ENCODE peak calls at places on chromosome 12, in six cellular contexts. F is H1, D is SK-N-SH, C is HepG2, Q is GM12878, I is K562. K is an unnamed sample.

GRCh38 chr12:32494676-32495075 is 95.3 kb downstream of the FGD4 start:
- DNase-seq in C (no peak), I (no peak), D (no peak), F (no peak), Q (no peak), K (no peak)

GRCh38 chr12:2683283-2684025 is 111.3 kb upstream of the FKBP4 start:
- DNase-seq in I (no peak), D (no peak), C (no peak), Q (no peak), F (no peak), K (no peak)

GRCh38 chr12:124130717-124131670 is 158.0 kb downstream of the ZNF664 start:
- DNase-seq in I (no peak), D (no peak), F (no peak), C (peak), Q (peak), K (no peak)

GRCh38 chr12:90899456-90900182 is 55.4 kb downstream of the CCER1 start:
- DNase-seq in F (no peak), D (no peak), I (no peak), Q (no peak), C (no peak), K (no peak)

GRCh38 chr12:91434081-91434480 is 251.5 kb upstream of the DCN start:
- DNase-seq in C (no peak), I (no peak), F (no peak), Q (no peak), D (no peak), K (no peak)

GRCh38 chr12:49089831-49090773 is 4.5 kb downstream of the DHH start:
- DNase-seq in F (peak), D (peak), I (peak), C (no peak), Q (no peak), K (peak)

GRCh38 chr12:66279127-66279712 is 23.1 kb upstream of the HELB start:
- DNase-seq in F (no peak), Q (no peak), C (peak), I (peak), D (peak), K (peak)

GRCh38 chr12:9943244-9943643 is 11.1 kb upstream of the CLEC2A start:
- DNase-seq in Q (no peak), C (no peak), F (no peak), D (no peak), I (no peak), K (no peak)

GRCh38 chr12:9940370-9940769 is 8.2 kb upstream of the CLEC2A start:
- DNase-seq in Q (no peak), C (no peak), F (no peak), D (no peak), I (no peak), K (peak)

GRCh38 chr12:57147641-57147944 is 174 bp upstream of the LRP1-AS start:
- DNase-seq in C (peak), Q (no peak), D (no peak), F (no peak), I (no peak), K (no peak)

GRCh38 chr12:92365333-92365732 is 219.7 kb upstream of the BTG1 start:
- DNase-seq in I (no peak), D (no peak), C (no peak), Q (peak), F (no peak), K (no peak)

GRCh38 chr12:42786400-42786799 is 196.9 kb upstream of the PRICKLE1 start:
- DNase-seq in F (no peak), Q (no peak), C (no peak), I (no peak), D (no peak), K (no peak)

GRCh38 chr12:1688086-1688710 is 2.7 kb upstream of the ADIPOR2 start:
- DNase-seq in D (no peak), I (no peak), C (no peak), Q (no peak), F (no peak), K (no peak)

GRCh38 chr12:130669797-130670196 is 46.3 kb downstream of the RIMBP2 start:
- DNase-seq in I (no peak), D (no peak), F (no peak), C (no peak), Q (no peak), K (no peak)

GRCh38 chr12:113870890-113871289 is 95.2 kb downstream of the RBM19 start:
- DNase-seq in C (no peak), Q (no peak), F (no peak), I (no peak), D (no peak), K (no peak)

GRCh38 chr12:28780096-28780495 is 369.0 kb upstream of the FAR2 start:
- DNase-seq in I (no peak), D (no peak), F (no peak), Q (no peak), C (peak), K (no peak)

GRCh38 chr12:49956663-49957569 is 4.8 kb upstream of the AQP5 start:
- DNase-seq in F (no peak), D (no peak), I (no peak), Q (no peak), C (no peak), K (no peak)

GRCh38 chr12:81295286-81295685 is 217.4 kb downstream of the ACSS3 start:
- DNase-seq in D (no peak), Q (no peak), F (no peak), I (no peak), C (no peak), K (no peak)

GRCh38 chr12:26062566-26062965 is 62.3 kb downstream of the BHLHE41 start:
- DNase-seq in Q (no peak), C (no peak), D (no peak), F (no peak), I (no peak), K (no peak)

GRCh38 chr12:79901506-79901905 is 33.4 kb downstream of the PPP1R12A start:
- DNase-seq in D (no peak), I (no peak), C (no peak), Q (no peak), F (no peak), K (no peak)

GRCh38 chr12:79897617-79898016 is 37.3 kb downstream of the PPP1R12A start:
- DNase-seq in D (no peak), Q (no peak), F (no peak), I (no peak), C (peak), K (no peak)

GRCh38 chr12:79900199-79900598 is 34.7 kb downstream of the PPP1R12A start:
- DNase-seq in D (no peak), I (no peak), Q (no peak), F (no peak), C (peak), K (no peak)

GRCh38 chr12:79895804-79896203 is 39.1 kb downstream of the PPP1R12A start:
- DNase-seq in F (no peak), I (no peak), D (no peak), Q (no peak), C (no peak), K (no peak)

GRCh38 chr12:79900951-79901350 is 33.9 kb downstream of the PPP1R12A start:
- DNase-seq in C (no peak), D (no peak), Q (no peak), I (no peak), F (no peak), K (no peak)
- H3K27ac ChIP-seq in C (peak), D (no peak), Q (no peak), I (no peak), F (no peak), K (no peak)

DNA sequence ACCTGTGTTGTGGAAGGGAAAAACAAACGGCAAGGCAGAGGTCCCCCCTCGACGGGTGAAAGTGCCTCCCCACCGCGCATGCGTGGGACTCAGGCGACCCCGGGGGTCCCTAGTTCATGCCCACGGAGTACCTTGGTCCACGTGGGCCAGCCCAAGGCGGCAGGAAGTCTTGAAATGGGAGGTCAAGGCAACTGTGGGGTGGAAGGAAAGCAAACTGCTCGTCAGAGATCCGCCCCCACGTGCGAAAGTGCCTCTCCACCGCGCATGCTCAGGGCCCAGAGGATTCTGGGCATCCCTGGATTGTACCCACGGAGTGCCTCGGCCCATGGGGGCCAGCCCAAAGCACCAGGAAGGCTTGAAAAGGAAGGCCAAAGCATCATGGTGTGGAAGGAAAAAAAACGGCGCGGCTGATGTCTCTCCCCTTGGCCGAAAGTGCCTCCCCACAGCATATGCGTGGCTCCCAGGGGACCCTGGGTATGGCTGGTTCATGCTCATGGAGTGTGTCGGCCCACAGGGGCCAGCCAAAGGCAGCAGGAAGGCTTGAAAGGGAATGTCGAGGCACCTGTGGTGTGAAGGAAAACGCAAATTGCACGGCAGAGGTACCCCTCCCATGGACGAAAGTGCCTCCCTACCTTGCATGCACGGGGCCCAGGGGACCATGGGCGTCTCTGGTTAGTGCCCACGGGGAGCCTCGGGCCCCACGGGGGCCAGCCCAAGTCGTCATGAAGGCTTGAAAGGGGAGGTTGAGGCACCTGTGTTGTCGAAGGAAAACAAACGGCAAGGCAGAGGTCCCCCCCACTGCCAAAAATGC is 369.7 kb downstream of the ALG10 start:
- DNase-seq in C (no peak), D (no peak), I (peak), Q (no peak), F (no peak), K (no peak)
- TF ChIP-seq GABPA in C (no peak), D (no peak), I (no peak), Q (no peak), F (no peak), K (no peak)

GRCh38 chr12:93572712-93573551 is 457 bp downstream of the SOCS2 start:
- DNase-seq in F (peak), I (no peak), Q (no peak), D (peak), C (no peak), K (no peak)
- H3K4me3 ChIP-seq in F (peak), I (peak), Q (peak), D (peak), C (no peak), K (no peak)

GRCh38 chr12:110640275-110641025 is 26.5 kb downstream of the TCTN1 start:
- DNase-seq in F (no peak), Q (no peak), C (no peak), D (no peak), I (no peak), K (no peak)
- H3K27ac ChIP-seq in F (no peak), Q (no peak), C (no peak), D (no peak), I (no peak), K (no peak)

GRCh38 chr12:22535478-22535877 is 8.9 kb downstream of the C2CD5 start:
- DNase-seq in I (no peak), F (no peak), C (no peak), D (no peak), Q (no peak), K (no peak)
- TF ChIP-seq GABPA in I (no peak), F (no peak), C (no peak), D (no peak), Q (no peak), K (no peak)

GRCh38 chr12:4270670-4271432 is 2.7 kb upstream of the CCND2 start:
- DNase-seq in Q (no peak), C (no peak), F (peak), D (peak), I (peak), K (peak)
- H3K4me3 ChIP-seq in Q (peak), C (no peak), F (peak), D (no peak), I (peak), K (no peak)

GRCh38 chr12:13093850-13094225 is 9.6 kb downstream of the GSG1 start:
- DNase-seq in D (no peak), Q (no peak), I (no peak), C (no peak), F (no peak), K (no peak)
- H3K27ac ChIP-seq in D (peak), Q (no peak), I (no peak), C (no peak), F (no peak), K (peak)

DNA sequence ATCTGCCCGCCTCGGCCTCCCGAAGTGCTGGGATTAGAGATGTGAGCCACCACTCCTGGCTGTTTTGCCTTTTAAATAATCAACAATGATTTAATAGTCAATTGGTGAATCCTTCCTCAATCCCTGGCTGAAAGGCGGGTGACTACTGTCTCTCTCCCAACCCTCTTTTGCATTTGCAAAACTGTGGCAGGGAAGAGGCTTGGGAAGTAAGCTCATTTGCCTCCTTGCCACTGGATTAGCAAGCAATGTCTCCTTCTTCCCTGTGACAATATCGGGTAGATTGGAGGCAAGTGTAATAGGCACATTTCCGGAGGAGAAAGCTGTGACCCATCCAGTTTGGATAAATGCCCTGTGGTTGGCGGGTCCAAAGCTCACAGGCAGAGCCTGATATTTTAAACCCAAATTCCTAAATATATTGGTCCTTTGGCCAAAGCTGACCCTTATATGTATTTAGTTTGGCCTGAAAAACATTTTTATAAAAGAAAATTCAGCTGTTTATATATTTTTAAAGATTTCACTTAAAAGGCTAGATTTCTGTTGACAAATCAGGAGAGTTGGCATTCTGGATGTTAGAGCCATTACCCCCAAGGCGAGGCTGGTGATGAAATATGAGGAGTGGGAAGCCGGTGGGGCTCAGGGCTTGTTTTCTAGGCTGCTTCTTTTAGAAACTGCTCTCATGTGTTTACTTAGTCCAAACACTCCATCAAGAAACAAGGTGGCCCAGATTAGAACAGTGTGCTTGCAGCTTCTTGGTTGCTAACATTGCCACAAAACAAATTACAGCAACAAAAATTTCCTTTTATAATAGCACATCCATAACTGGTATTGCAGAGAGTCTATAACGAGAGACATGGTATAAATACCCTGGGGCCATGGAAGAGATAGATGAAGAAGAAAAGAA is 646.9 kb upstream of the TMEM132C start:
- DNase-seq in Q (no peak), D (no peak), C (no peak), I (no peak), F (no peak), K (no peak)
- TF ChIP-seq GABPA in Q (no peak), D (no peak), C (no peak), I (no peak), F (no peak), K (no peak)

GRCh38 chr12:97572220-97572619 is 109.6 kb downstream of the RMST start:
- DNase-seq in C (no peak), I (no peak), D (no peak), F (no peak), Q (no peak), K (no peak)
- H3K4me3 ChIP-seq in C (no peak), I (no peak), D (no peak), F (no peak), Q (no peak), K (no peak)

K was measured in HL-60.